ENCODE peak calls at places on chromosome 16, in four cellular contexts. Q, G, E and F are unnamed samples.

GRCh38 chr16:68995011-68995504 is 110.4 kb upstream of the HAS3 start:
- DNase-seq in Q (no peak), G (peak; percentile 18), E (peak; percentile 57), F (peak; percentile 49)

GRCh38 chr16:9115277-9115676 is 23.8 kb downstream of the HAPSTR1 start:
- DNase-seq in E (no peak), Q (no peak), G (no peak), F (no peak)

GRCh38 chr16:27222499-27223225 is 19.3 kb downstream of the KDM8 start:
- DNase-seq in G (no peak), Q (peak; percentile 19), E (peak; percentile 80), F (peak; percentile 90)

GRCh38 chr16:86931410-86931941 is 353.1 kb downstream of the FOXL1 start:
- DNase-seq in E (peak; percentile 82), Q (no peak), G (no peak), F (peak; percentile 83)

GRCh38 chr16:10557750-10558149 is 22.6 kb downstream of the EMP2 start:
- DNase-seq in Q (no peak), G (no peak), E (no peak), F (no peak)

GRCh38 chr16:10088380-10088793 is 93.8 kb downstream of the GRIN2A start:
- DNase-seq in Q (no peak), G (no peak), E (peak; percentile 22), F (no peak)

GRCh38 chr16:67283039-67283825 is 3.9 kb downstream of the PLEKHG4 start:
- DNase-seq in G (no peak), Q (no peak), E (peak; percentile 63), F (no peak)

GRCh38 chr16:49575352-49576172 is 202.0 kb downstream of the C16orf78 start:
- DNase-seq in G (peak; percentile 96), E (no peak), Q (peak; percentile 84), F (no peak)

GRCh38 chr16:2686912-2687507 is 4.7 kb downstream of the KCTD5 start:
- DNase-seq in Q (peak; percentile 92), E (no peak), G (peak; percentile 97), F (peak; percentile 0)

GRCh38 chr16:86590501-86591144 is 12.3 kb downstream of the FOXL1 start:
- DNase-seq in Q (no peak), E (peak; percentile 87), G (no peak), F (peak; percentile 71)

GRCh38 chr16:85360323-85361277 is 248.3 kb upstream of the CIBAR2 start:
- DNase-seq in G (peak; percentile 89), E (no peak), Q (no peak), F (no peak)

GRCh38 chr16:64089697-64090096 is 1032.2 kb downstream of the CDH11 start:
- DNase-seq in G (peak; percentile 62), Q (no peak), E (peak; percentile 26), F (peak; percentile 6)

GRCh38 chr16:29710227-29711219 is 31.5 kb downstream of the QPRT start:
- DNase-seq in E (peak; percentile 84), G (peak; percentile 80), Q (peak; percentile 75), F (peak; percentile 77)

GRCh38 chr16:88510091-88510719 is 57.1 kb downstream of the ZFPM1 start:
- DNase-seq in E (peak; percentile 41), Q (no peak), G (no peak), F (no peak)

GRCh38 chr16:15961060-15961511 is 11.7 kb downstream of the ABCC1 start:
- DNase-seq in Q (peak; percentile 77), G (no peak), E (no peak), F (no peak)

GRCh38 chr16:86477642-86478041 is 32.7 kb upstream of the FOXF1 start:
- DNase-seq in G (no peak), Q (no peak), E (peak; percentile 74), F (no peak)

GRCh38 chr16:83953796-83954576 is 946 bp downstream of the OSGIN1 start:
- DNase-seq in E (peak; percentile 45), Q (peak; percentile 77), G (peak; percentile 78), F (no peak)

GRCh38 chr16:22670551-22670970 is 143.4 kb upstream of the HS3ST2 start:
- DNase-seq in Q (peak; percentile 59), G (peak; percentile 48), E (no peak), F (peak; percentile 75)

GRCh38 chr16:67645397-67646121 is 615 bp downstream of the CARMIL2 start:
- DNase-seq in G (peak; percentile 40), Q (no peak), E (no peak), F (no peak)

GRCh38 chr16:67158637-67159600 is 790 bp downstream of the TRADD start:
- DNase-seq in E (peak; percentile 40), Q (peak; percentile 84), G (peak; percentile 96), F (no peak)

GRCh38 chr16:88368036-88368435 is 14.7 kb upstream of the ZNF469 start:
- DNase-seq in G (no peak), Q (no peak), E (no peak), F (no peak)

GRCh38 chr16:75555213-75555706 is 792 bp downstream of the TMEM231 start:
- DNase-seq in Q (peak; percentile 75), E (peak; percentile 97), G (peak; percentile 87), F (peak; percentile 94)

GRCh38 chr16:53156516-53156915 is 101.7 kb downstream of the CHD9 start:
- DNase-seq in G (no peak), Q (no peak), E (peak; percentile 46), F (peak; percentile 42)

GRCh38 chr16:48497932-48498760 is 111.8 kb downstream of the N4BP1 start:
- DNase-seq in E (no peak), G (no peak), Q (no peak), F (no peak)

GRCh38 chr16:10519929-10520868 is 60.2 kb downstream of the EMP2 start:
- DNase-seq in Q (no peak), E (peak; percentile 35), G (no peak), F (no peak)

GRCh38 chr16:27217256-27217655 is 13.9 kb downstream of the KDM8 start:
- DNase-seq in G (no peak), Q (peak; percentile 32), E (peak; percentile 62), F (peak; percentile 70)

GRCh38 chr16:9016824-9017223 is 53.1 kb upstream of the USP7 start:
- DNase-seq in G (no peak), E (no peak), Q (no peak), F (no peak)